ENCODE peak calls at places on chromosomes 2 and 18, in four cellular contexts. S, A, L and M are unnamed samples.

GRCh38 chr2:69348781-69349180 is 38.2 kb downstream of the GFPT1 start:
- DNase-seq in S (no peak), L (no peak), A (no peak), M (no peak)

GRCh38 chr2:190668892-190669291 is 20.0 kb downstream of the NAB1 start:
- DNase-seq in S (no peak), L (no peak), A (no peak), M (no peak)

GRCh38 chr2:226608393-226608955 is 191.1 kb downstream of the IRS1 start:
- DNase-seq in S (no peak), A (no peak), L (no peak), M (no peak)

GRCh38 chr18:37346048-37346447 is 219.6 kb downstream of the CELF4 start:
- DNase-seq in L (no peak), A (no peak), S (no peak), M (no peak)

GRCh38 chr2:45001629-45002385 is 7.4 kb downstream of the SIX2 start:
- DNase-seq in L (no peak), S (no peak), A (no peak), M (no peak)

GRCh38 chr2:60530660-60531276 is 22.7 kb downstream of the BCL11A start:
- DNase-seq in S (no peak), A (peak; percentile 84), L (no peak), M (no peak)

GRCh38 chr18:68263481-68263880 is 451.4 kb downstream of the TMX3 start:
- DNase-seq in L (no peak), S (no peak), A (no peak), M (no peak)

GRCh38 chr2:75954761-75955160 is 244.0 kb upstream of the GCFC2 start:
- DNase-seq in S (no peak), L (no peak), A (no peak), M (no peak)

GRCh38 chr2:84395819-84396218 is 63.3 kb downstream of the SUCLG1 start:
- DNase-seq in A (no peak), L (no peak), S (no peak), M (no peak)

GRCh38 chr2:154771664-154772284 is 73.3 kb downstream of the KCNJ3 start:
- DNase-seq in A (no peak), S (no peak), L (no peak), M (no peak)

GRCh38 chr18:63613420-63613819 is 26.3 kb downstream of the SERPINB13 start:
- DNase-seq in A (no peak), S (no peak), L (no peak), M (no peak)

GRCh38 chr2:143433158-143433557 is 303.9 kb downstream of the ARHGAP15 start:
- DNase-seq in L (no peak), S (no peak), A (no peak), M (no peak)

GRCh38 chr18:50311573-50312106 is 24.1 kb upstream of the CXXC1 start:
- DNase-seq in A (no peak), L (no peak), S (no peak), M (no peak)

GRCh38 chr2:167787021-167787420 is 460.4 kb downstream of the STK39 start:
- DNase-seq in L (no peak), S (no peak), A (peak; percentile 35), M (no peak)

GRCh38 chr2:216414772-216415319 is 2.6 kb downstream of the SMARCAL1 start:
- DNase-seq in L (no peak), S (no peak), A (peak; percentile 59), M (no peak)

GRCh38 chr2:128438091-128438490 is 119.4 kb upstream of the HS6ST1 start:
- DNase-seq in L (no peak), A (no peak), S (no peak), M (no peak)

GRCh38 chr18:62486290-62486964 is 36.4 kb upstream of the ZCCHC2 start:
- DNase-seq in A (peak; percentile 69), L (no peak), S (no peak), M (no peak)

GRCh38 chr2:168359082-168359481 is 97.0 kb upstream of the CERS6 start:
- DNase-seq in S (no peak), A (no peak), L (no peak), M (no peak)

GRCh38 chr2:130374587-130375290 is 18.9 kb downstream of the PTPN18 start:
- DNase-seq in S (no peak), L (no peak), A (no peak), M (no peak)

GRCh38 chr18:26462304-26462703 is 86.0 kb downstream of the KCTD1 start:
- DNase-seq in A (no peak), L (no peak), S (no peak), M (no peak)

GRCh38 chr2:219469186-219469724 is 29.4 kb upstream of the GMPPA start:
- DNase-seq in A (peak; percentile 21), S (no peak), L (no peak), M (no peak)

GRCh38 chr2:66957677-66958076 is 439.5 kb upstream of the ETAA1 start:
- DNase-seq in S (no peak), L (no peak), A (no peak), M (no peak)

GRCh38 chr2:26924731-26925099 is 45.7 kb upstream of the MAPRE3 start:
- DNase-seq in A (no peak), L (no peak), S (no peak), M (no peak)

GRCh38 chr2:134926231-134926931 is 7.8 kb downstream of the CCNT2 start:
- DNase-seq in L (no peak), A (peak; percentile 21), S (no peak), M (no peak)

GRCh38 chr2:196324212-196324611 is 152.8 kb upstream of the STK17B start:
- DNase-seq in A (no peak), L (no peak), S (no peak), M (no peak)

GRCh38 chr2:198097628-198098027 is 293.2 kb downstream of the PLCL1 start:
- DNase-seq in S (peak; percentile 35), A (no peak), L (no peak), M (no peak)

GRCh38 chr2:88331239-88331638 is 121.3 kb downstream of the FOXI3 start:
- DNase-seq in S (no peak), L (no peak), A (no peak), M (no peak)

GRCh38 chr2:10103179-10103578 is 19.4 kb upstream of the RRM2 start:
- DNase-seq in S (no peak), A (no peak), L (no peak), M (no peak)

DNA sequence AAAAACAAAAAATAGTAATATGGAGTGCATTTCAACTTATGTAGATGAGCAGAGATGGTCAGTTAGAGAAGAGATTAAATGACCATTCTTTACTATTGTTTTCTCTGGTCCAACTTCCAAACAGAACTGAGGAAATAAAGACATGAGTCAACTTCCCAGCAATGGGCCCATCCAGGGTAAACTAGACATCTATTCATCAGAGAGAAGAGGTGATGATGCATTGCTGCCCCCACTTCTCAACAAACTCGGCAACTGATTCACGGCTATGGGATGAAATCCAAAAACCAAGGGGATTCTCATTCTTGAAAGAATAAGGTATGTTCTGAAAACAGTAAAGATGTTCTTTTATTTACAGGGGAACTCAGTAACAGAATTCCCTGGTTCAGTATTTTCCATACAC is 190.7 kb downstream of the RDH14 start:
- DNase-seq in S (no peak), L (no peak), A (no peak), M (no peak)
- H3K9ac ChIP-seq in S (no peak overlapping the region), L (no peak overlapping the region), A (no peak overlapping the region), M (no peak overlapping the region)

DNA sequence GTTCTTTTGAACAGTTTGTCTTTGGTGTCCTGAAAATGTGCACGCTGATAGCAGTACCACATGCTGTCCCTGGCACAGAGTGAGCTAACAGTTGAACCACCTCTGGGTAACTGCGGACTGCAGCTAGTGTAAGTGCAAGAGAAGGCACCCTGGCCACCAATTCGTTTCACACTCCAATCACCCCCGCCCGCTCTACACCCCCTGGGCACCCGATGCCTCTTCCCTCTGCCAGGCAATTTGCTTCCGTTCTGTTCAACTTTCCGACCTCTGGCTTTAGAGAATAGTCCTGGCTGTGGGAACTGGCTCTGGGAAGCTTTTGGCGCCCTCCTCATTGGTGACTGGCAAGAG is 1.4 kb downstream of the DOCK10 start:
- DNase-seq in L (no peak), A (no peak), S (no peak), M (no peak)
- H3K4me3 ChIP-seq in L (no peak overlapping the region), A (no peak overlapping the region), S (peak overlapping the region; percentile 92), M (no peak overlapping the region)

DNA sequence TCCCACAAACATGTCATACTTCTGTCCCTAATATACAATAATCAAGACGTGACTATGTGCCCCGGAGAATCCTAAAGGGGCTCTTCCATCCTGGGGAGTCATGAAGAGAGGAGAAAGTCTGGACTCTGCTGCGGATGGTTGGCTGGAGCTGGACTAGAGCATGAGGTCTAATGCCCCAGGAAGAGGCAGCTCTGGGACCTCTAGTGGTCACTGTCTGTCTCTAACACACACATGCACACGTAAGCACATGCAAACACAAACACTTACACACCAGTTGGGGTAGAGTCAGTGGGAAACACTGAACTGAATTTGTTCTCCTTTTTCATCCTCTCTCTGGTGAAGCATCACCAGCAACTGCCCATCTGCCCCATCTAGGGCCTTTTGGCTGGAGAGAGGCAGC is 271.6 kb downstream of the TDRD15 start:
- DNase-seq in S (no peak), A (peak; percentile 35), L (no peak), M (no peak)
- TF ChIP-seq SUZ12 in S (no peak), A (no peak), L (no peak), M (no peak)

GRCh38 chr2:218396688-218397501 is 2.8 kb upstream of the CTDSP1 start:
- DNase-seq in A (peak; percentile 62), L (no peak), S (no peak), M (no peak)

GRCh38 chr2:218399391-218400166 is at the start of gene CTDSP1:
- DNase-seq in A (peak; percentile 94), S (peak; percentile 73), L (peak; percentile 76), M (peak; percentile 92)

GRCh38 chr2:218398437-218399390 is 954 bp upstream of the CTDSP1 start:
- DNase-seq in A (peak; percentile 68), L (no peak), S (no peak), M (no peak)

GRCh38 chr2:218395826-218396687 is 3.6 kb upstream of the CTDSP1 start:
- DNase-seq in S (peak; percentile 84), A (peak; percentile 94), L (peak; percentile 71), M (peak; percentile 86)

GRCh38 chr2:218397502-218398436 is 1.9 kb upstream of the CTDSP1 start:
- DNase-seq in S (peak; percentile 46), L (no peak), A (peak; percentile 90), M (no peak)
- H3K9ac ChIP-seq in S (peak overlapping the region; percentile 89), L (no peak overlapping the region), A (peak overlapping the region; percentile 97), M (peak overlapping the region; percentile 79)

DNA sequence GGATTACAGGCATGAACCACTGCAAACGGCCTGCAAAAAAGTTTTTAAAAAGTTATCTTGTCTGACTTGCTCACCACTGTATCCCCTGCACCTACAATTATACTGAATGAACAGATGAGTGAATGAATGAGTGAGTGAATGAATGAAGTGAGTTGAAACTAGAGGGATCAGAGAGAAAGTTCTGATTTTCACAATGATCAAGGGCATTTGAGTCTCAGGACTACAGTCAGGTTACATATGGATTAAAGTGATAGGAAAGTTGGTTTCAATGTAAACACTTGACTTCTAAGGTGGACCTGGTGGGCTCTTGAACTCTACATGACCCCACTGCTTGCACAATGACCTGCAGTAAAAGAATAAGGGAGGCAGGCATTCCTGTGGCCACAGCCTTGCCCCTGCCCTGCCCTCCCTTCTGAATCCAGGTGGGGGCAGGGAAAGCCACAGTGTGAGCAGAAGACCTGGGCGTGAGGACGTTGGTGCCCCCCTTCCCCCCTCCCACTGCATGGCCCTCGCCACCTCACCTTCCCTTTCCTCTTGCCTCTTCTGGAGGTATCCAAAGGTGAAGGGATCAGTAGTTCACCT is 10.7 kb downstream of the C2orf80 start:
- DNase-seq in A (peak; percentile 78), L (no peak), S (no peak), M (no peak)
- H3K4me3 ChIP-seq in A (peak overlapping the region; percentile 35), L (no peak overlapping the region), S (no peak overlapping the region), M (no peak overlapping the region)

GRCh38 chr2:183408562-183408961 is 284.3 kb downstream of the NUP35 start:
- DNase-seq in S (no peak), A (no peak), L (peak; percentile 21), M (peak; percentile 68)
- TF ChIP-seq SUZ12 in S (no peak), A (no peak), L (no peak), M (no peak)